ENCODE peak calls at places on chromosomes 16 and 17, in nine cellular contexts. J is vagina; E is CD8-positive, alpha-beta memory T cell; B is GM23338; M is SJCRH30; V is bronchial epithelial cell; Y is SJSA1; H is pancreas; D is aorta. N is an unnamed sample. For H3K36me3 and H3K27me3, the result is how much of the 10 kb centered on the place peaks cover.

GRCh38 chr17:5804226-5804625 is 219.9 kb upstream of the NLRP1 start:
- DNase-seq in M (no peak), D (no peak), J (no peak), V (no peak), E (no peak), B (no peak), H (no peak), Y (no peak), N (no peak)

GRCh38 chr17:66837226-66837625 is 2.3 kb downstream of the CACNG5 start:
- DNase-seq in H (no peak), V (no peak), J (no peak), M (no peak), D (no peak), B (no peak), Y (no peak), E (no peak), N (no peak)

GRCh38 chr16:1331712-1332617 is 1.5 kb upstream of the BAIAP3 start:
- DNase-seq in V (no peak), M (peak), E (peak), J (no peak), D (peak), H (no peak), Y (no peak), B (peak), N (peak)

GRCh38 chr17:56681561-56682266 is 88.2 kb downstream of the NOG start:
- DNase-seq in M (peak), V (peak), H (no peak), E (no peak), D (no peak), B (no peak), Y (no peak), J (no peak), N (no peak)

GRCh38 chr17:82782657-82783207 is 30.9 kb downstream of the TBCD start:
- DNase-seq in H (no peak), B (no peak), M (no peak), V (no peak), E (no peak), J (no peak), Y (no peak), D (no peak), N (peak)

GRCh38 chr17:3885970-3886369 is 6.9 kb downstream of the CAMKK1 start:
- DNase-seq in Y (peak), D (no peak), J (no peak), E (no peak), H (no peak), V (no peak), M (no peak), B (no peak), N (no peak)

GRCh38 chr16:58299757-58300349 is 5.0 kb upstream of the PRSS54 start:
- DNase-seq in D (no peak), Y (no peak), J (no peak), V (peak), E (no peak), H (no peak), B (peak), M (peak), N (peak)

GRCh38 chr16:87628940-87629339 is 26.6 kb downstream of the JPH3 start:
- DNase-seq in B (no peak), J (no peak), H (no peak), D (no peak), E (no peak), M (no peak), Y (peak), V (peak), N (no peak)

GRCh38 chr16:87278191-87279093 is 38.8 kb downstream of the C16orf95 start:
- DNase-seq in M (peak), Y (peak), H (peak), E (no peak), B (peak), V (peak), D (peak), J (no peak), N (peak)

GRCh38 chr17:2749784-2750181 is 331 bp upstream of the CCDC92B start:
- DNase-seq in J (no peak), B (peak), E (peak), D (peak), M (peak), V (peak), H (peak), Y (peak), N (peak)

GRCh38 chr17:80984749-80985148 is 6.9 kb upstream of the CHMP6 start:
- DNase-seq in Y (peak), E (no peak), J (no peak), M (peak), H (no peak), D (no peak), B (peak), V (peak), N (peak)

GRCh38 chr17:57584050-57584551 is 161.0 kb downstream of the CCDC182 start:
- DNase-seq in V (no peak), H (no peak), E (no peak), D (no peak), J (no peak), B (no peak), Y (no peak), M (no peak), N (peak)

GRCh38 chr16:80123189-80123588 is 417.6 kb upstream of the DYNLRB2 start:
- DNase-seq in D (no peak), E (no peak), J (no peak), M (no peak), V (no peak), Y (no peak), B (no peak), H (no peak), N (no peak)

GRCh38 chr17:2724783-2725164 is 13.2 kb upstream of the CLUH start:
- DNase-seq in E (no peak), Y (no peak), J (no peak), B (peak), M (no peak), H (peak), V (peak), D (no peak), N (peak)

GRCh38 chr16:630815-631405 is at the start of gene WFIKKN1:
- DNase-seq in Y (no peak), M (no peak), J (no peak), D (peak), H (peak), B (peak), E (no peak), V (no peak), N (peak)

GRCh38 chr16:53282975-53283946 is 151.0 kb upstream of the RBL2 start:
- DNase-seq in Y (no peak), E (no peak), D (no peak), V (peak), B (peak), M (peak), J (no peak), H (no peak), N (peak)

GRCh38 chr17:48591435-48592077 is 1.5 kb upstream of the HOXB3 start:
- DNase-seq in B (no peak), M (no peak), H (peak), E (no peak), Y (no peak), D (no peak), J (no peak), V (no peak), N (no peak)
- H3K4me3 ChIP-seq in B (no peak), M (no peak), H (no peak), E (no peak), Y (no peak), D (no peak), J (no peak), V (no peak), N (no peak)

DNA sequence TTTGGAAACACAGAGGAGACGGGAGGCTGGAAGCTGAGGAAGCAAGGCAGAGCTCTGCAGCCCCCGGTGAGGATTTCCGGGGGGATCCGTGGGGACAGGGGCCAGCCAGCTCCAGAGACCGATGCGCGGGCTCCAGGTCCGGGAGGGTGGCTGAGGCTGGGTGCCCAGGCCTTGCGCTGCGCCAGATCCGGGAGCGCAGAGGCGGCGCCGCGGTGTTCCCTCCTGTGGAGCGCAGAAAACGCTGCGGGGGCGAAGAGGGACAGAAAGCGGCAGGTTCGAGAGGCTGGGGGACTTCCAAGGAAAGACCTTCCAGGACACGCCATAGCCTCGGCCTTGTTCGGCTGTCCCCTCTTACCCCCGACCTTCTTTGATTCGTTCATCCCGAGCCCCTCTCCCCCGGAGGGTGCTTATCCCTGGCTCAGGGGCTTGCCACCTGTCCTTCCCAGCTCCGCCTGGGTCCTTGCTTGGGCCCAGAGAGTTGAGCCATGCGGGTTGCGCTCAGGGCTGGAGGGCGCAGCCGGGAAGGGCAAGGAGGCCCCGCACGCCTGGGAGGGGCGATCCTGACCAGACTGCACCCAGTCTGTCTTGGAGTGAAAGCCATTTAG is 697 bp upstream of the SHISA9 start:
- DNase-seq in V (no peak), Y (no peak), M (no peak), B (peak), D (no peak), J (no peak), H (no peak), E (no peak), N (peak)
- H3K36me3 ChIP-seq in V (under half), Y (under half), M (under half), B (under half), D (under half), J (under half), H (under half), E (under half), N (under half)

GRCh38 chr16:67388191-67388590 is 5.1 kb downstream of the TPPP3 start:
- DNase-seq in J (no peak), E (no peak), H (no peak), M (no peak), Y (no peak), B (no peak), V (no peak), D (no peak), N (peak)
- H3K27me3 ChIP-seq in J (under half), E (under half), H (under half), M (under half), Y (under half), B (under half), V (under half), D (under half), N (under half)

GRCh38 chr17:78977681-78977943 is 2.1 kb downstream of the LGALS3BP start:
- DNase-seq in D (no peak), H (peak), B (no peak), V (no peak), E (no peak), M (no peak), J (no peak), Y (no peak), N (no peak)
- H3K4me3 ChIP-seq in D (no peak), H (no peak), B (no peak), V (no peak), E (no peak), M (no peak), J (peak), Y (no peak), N (no peak)

GRCh38 chr17:41528959-41529353 is 848 bp upstream of the KRT19 start:
- DNase-seq in D (no peak), H (no peak), Y (no peak), E (no peak), M (no peak), V (no peak), B (peak), J (no peak), N (no peak)
- H3K36me3 ChIP-seq in D (under half), H (under half), Y (under half), E (under half), M (under half), V (under half), B (under half), J (under half), N (under half)

GRCh38 chr17:65684631-65685030 is 123.2 kb upstream of the AXIN2 start:
- DNase-seq in D (no peak), J (no peak), V (peak), Y (no peak), M (no peak), E (no peak), B (no peak), H (no peak), N (no peak)

GRCh38 chr17:65690626-65691310 is 129.3 kb upstream of the AXIN2 start:
- DNase-seq in H (no peak), D (no peak), M (no peak), E (no peak), B (no peak), J (no peak), V (no peak), Y (no peak), N (no peak)

GRCh38 chr17:65688307-65688706 is 126.9 kb upstream of the AXIN2 start:
- DNase-seq in D (no peak), B (no peak), Y (no peak), H (no peak), E (no peak), M (no peak), V (no peak), J (no peak), N (no peak)

GRCh38 chr17:65683428-65683827 is 122.0 kb upstream of the AXIN2 start:
- DNase-seq in B (peak), M (no peak), J (no peak), E (no peak), D (no peak), V (no peak), Y (no peak), H (no peak), N (no peak)

GRCh38 chr17:65685110-65685509 is 123.7 kb upstream of the AXIN2 start:
- DNase-seq in E (no peak), H (no peak), M (no peak), Y (no peak), B (no peak), V (no peak), J (no peak), D (no peak), N (no peak)
- H3K27me3 ChIP-seq in E (under half), H (under half), M (under half), Y (under half), B (under half), V (under half), J (under half), D (under half), N (under half)